ENCODE peak calls at places on chromosomes 16 and 17, in nine cellular contexts. H, S, K, N, J, W, F, I and Y are unnamed samples.

GRCh38 chr17:43434902-43435319 is 36.1 kb downstream of the ARL4D start:
- DNase-seq in H (no peak), S (no peak), K (no peak), N (no peak), J (no peak), W (peak; percentile 92), F (no peak), I (no peak), Y (no peak)

GRCh38 chr16:31298958-31299357 is 39.2 kb downstream of the ITGAM start:
- DNase-seq in H (no peak), S (peak; percentile 12), K (no peak), N (no peak), J (no peak), W (no peak), F (no peak), I (no peak), Y (peak; percentile 4)

GRCh38 chr17:80224683-80225082 is 4.5 kb downstream of the SLC26A11 start:
- DNase-seq in H (no peak), S (no peak), K (no peak), N (no peak), J (no peak), W (no peak), F (no peak), I (no peak), Y (no peak)

GRCh38 chr16:85395207-85395912 is 217.8 kb upstream of the GSE1 start:
- DNase-seq in H (peak; percentile 54), S (no peak), K (peak; percentile 98), N (peak; percentile 88), J (peak; percentile 96), W (peak; percentile 98), F (peak; percentile 73), I (peak; percentile 98), Y (peak; percentile 47)

GRCh38 chr17:47707056-47707791 is 13.3 kb downstream of the TBKBP1 start:
- DNase-seq in H (no peak), S (no peak), K (peak; percentile 55), N (no peak), J (no peak), W (peak; percentile 35), F (no peak), I (no peak), Y (no peak)

GRCh38 chr16:19177111-19177747 is 9.2 kb downstream of the SYT17 start:
- DNase-seq in H (no peak), S (no peak), K (no peak), N (no peak), J (no peak), W (no peak), F (no peak), I (no peak), Y (no peak)

GRCh38 chr16:49056546-49056945 is 225.1 kb downstream of the CBLN1 start:
- DNase-seq in H (no peak), S (peak; percentile 67), K (no peak), N (no peak), J (no peak), W (no peak), F (no peak), I (no peak), Y (no peak)

GRCh38 chr17:78798695-78799559 is 16.9 kb upstream of the CYTH1 start:
- DNase-seq in H (no peak), S (peak; percentile 71), K (peak; percentile 13), N (no peak), J (no peak), W (peak; percentile 37), F (no peak), I (no peak), Y (peak; percentile 38)

GRCh38 chr16:88655053-88655732 is 4.3 kb upstream of the CYBA start:
- DNase-seq in H (no peak), S (no peak), K (no peak), N (no peak), J (no peak), W (no peak), F (no peak), I (no peak), Y (no peak)

GRCh38 chr16:88654363-88655052 is 3.7 kb upstream of the CYBA start:
- DNase-seq in H (no peak), S (no peak), K (no peak), N (no peak), J (no peak), W (no peak), F (no peak), I (no peak), Y (no peak)

GRCh38 chr16:88656291-88656980 is 5.6 kb upstream of the CYBA start:
- DNase-seq in H (no peak), S (no peak), K (no peak), N (no peak), J (no peak), W (no peak), F (no peak), I (no peak), Y (no peak)

GRCh38 chr16:88657371-88657770 is 5.5 kb downstream of the MVD start:
- DNase-seq in H (no peak), S (no peak), K (no peak), N (no peak), J (no peak), W (no peak), F (no peak), I (no peak), Y (no peak)

GRCh38 chr16:88655733-88656281 is 5.0 kb upstream of the CYBA start:
- DNase-seq in H (no peak), S (no peak), K (no peak), N (no peak), J (no peak), W (no peak), F (no peak), I (no peak), Y (no peak)
- H3K27ac ChIP-seq in H (no peak overlapping the region), S (no peak overlapping the region), K (no peak overlapping the region), N (no peak overlapping the region), J (no peak overlapping the region), W (no peak overlapping the region), F (no peak overlapping the region), I (no peak overlapping the region), Y (no peak overlapping the region)

GRCh38 chr17:40557531-40558299 is 7.6 kb downstream of the CCR7 start:
- DNase-seq in H (no peak), S (no peak), K (no peak), N (peak; percentile 77), J (no peak), W (no peak), F (no peak), I (peak; percentile 56), Y (no peak)

GRCh38 chr17:40556884-40557414 is 8.3 kb downstream of the CCR7 start:
- DNase-seq in H (no peak), S (no peak), K (no peak), N (peak; percentile 40), J (no peak), W (no peak), F (no peak), I (peak; percentile 56), Y (no peak)

GRCh38 chr17:40559016-40559853 is 6.0 kb downstream of the CCR7 start:
- DNase-seq in H (no peak), S (no peak), K (no peak), N (no peak), J (no peak), W (no peak), F (no peak), I (peak; percentile 59), Y (peak; percentile 53)

GRCh38 chr17:40558651-40559015 is 6.6 kb downstream of the CCR7 start:
- DNase-seq in H (no peak), S (no peak), K (no peak), N (no peak), J (no peak), W (no peak), F (no peak), I (no peak), Y (no peak)

GRCh38 chr17:40558300-40558584 is 7.0 kb downstream of the CCR7 start:
- DNase-seq in H (no peak), S (no peak), K (no peak), N (no peak), J (no peak), W (no peak), F (no peak), I (peak; percentile 39), Y (no peak)
- H3K27ac ChIP-seq in H (no peak overlapping the region), S (no peak overlapping the region), K (peak overlapping the region; percentile 12), N (peak overlapping the region; percentile 63), J (no peak overlapping the region), W (no peak overlapping the region), F (peak overlapping the region; percentile 77), I (peak overlapping the region; percentile 35), Y (no peak overlapping the region)

GRCh38 chr17:49351572-49352140 is 10.4 kb downstream of the ZNF652 start:
- DNase-seq in H (no peak), S (no peak), K (no peak), N (no peak), J (no peak), W (no peak), F (no peak), I (no peak), Y (no peak)

GRCh38 chr17:49349535-49349934 is 12.5 kb downstream of the ZNF652 start:
- DNase-seq in H (no peak), S (no peak), K (no peak), N (no peak), J (no peak), W (no peak), F (no peak), I (no peak), Y (no peak)

GRCh38 chr17:49353607-49354006 is 8.4 kb downstream of the ZNF652 start:
- DNase-seq in H (no peak), S (no peak), K (peak; percentile 59), N (no peak), J (no peak), W (no peak), F (no peak), I (no peak), Y (no peak)

GRCh38 chr17:49356320-49356719 is 5.7 kb downstream of the ZNF652 start:
- DNase-seq in H (no peak), S (no peak), K (no peak), N (no peak), J (no peak), W (no peak), F (no peak), I (no peak), Y (no peak)

GRCh38 chr17:49352587-49353154 is 9.4 kb downstream of the ZNF652 start:
- DNase-seq in H (no peak), S (no peak), K (no peak), N (no peak), J (no peak), W (no peak), F (no peak), I (no peak), Y (no peak)
- H3K27ac ChIP-seq in H (no peak overlapping the region), S (no peak overlapping the region), K (no peak overlapping the region), N (no peak overlapping the region), J (no peak overlapping the region), W (no peak overlapping the region), F (no peak overlapping the region), I (no peak overlapping the region), Y (no peak overlapping the region)

DNA sequence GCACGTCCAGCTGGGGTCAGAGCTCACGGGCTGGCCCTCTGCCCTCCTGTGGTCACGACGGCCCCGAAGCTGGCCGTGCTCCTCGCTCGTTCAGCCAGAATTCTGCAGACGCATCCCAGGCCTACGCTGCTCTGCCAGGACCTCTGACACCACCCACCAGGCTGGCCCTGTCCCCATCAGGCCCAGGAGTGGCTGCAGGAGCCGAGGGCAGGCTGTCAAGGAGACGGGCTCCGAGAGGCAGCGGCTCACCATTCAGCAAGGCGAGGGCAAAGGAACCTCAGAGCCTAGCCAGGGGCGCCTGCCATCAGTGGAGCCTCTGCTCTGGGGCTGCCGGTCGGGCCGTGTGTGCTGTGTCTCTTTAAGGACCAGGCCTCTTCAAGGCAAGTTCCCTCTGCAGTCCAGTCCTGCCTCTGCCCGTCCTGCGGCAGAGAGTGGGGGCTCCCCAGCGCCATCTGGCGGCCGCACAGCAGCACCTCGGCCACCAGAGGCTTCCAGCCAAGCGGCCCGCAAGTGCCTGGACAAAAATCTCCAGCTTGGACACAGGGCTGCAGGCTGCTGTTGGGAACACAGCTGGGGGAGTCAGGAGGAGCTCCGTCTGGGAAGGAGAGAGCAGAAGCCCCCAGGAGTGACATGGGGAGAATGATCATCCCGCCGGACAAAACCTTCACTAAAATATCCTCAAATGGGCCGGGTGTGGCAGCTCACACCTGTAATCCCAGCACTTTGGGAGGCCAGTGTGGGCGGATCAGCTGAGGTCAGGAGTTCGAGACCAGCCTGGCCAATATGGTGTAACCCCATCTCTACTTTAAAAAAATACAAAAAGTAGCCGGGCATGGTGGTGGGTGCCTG is 7.4 kb upstream of the ABR start:
- DNase-seq in H (peak; percentile 88), S (peak; percentile 80), K (peak; percentile 84), N (peak; percentile 87), J (peak; percentile 79), W (peak; percentile 74), F (peak; percentile 90), I (peak; percentile 93), Y (peak; percentile 93)
- H3K27ac ChIP-seq in H (no peak overlapping the region), S (no peak overlapping the region), K (no peak overlapping the region), N (peak overlapping the region; percentile 26), J (no peak overlapping the region), W (no peak overlapping the region), F (peak overlapping the region; percentile 57), I (peak overlapping the region; percentile 82), Y (no peak overlapping the region)